ENCODE peak calls at places on chromosomes 6 and 20, in seven cellular contexts. E is endothelial cell; A is hepatic stellate cell; V is retina; Q is GF-D8; G is effector CD4-positive, alpha-beta T cell; R is KG1. M is an unnamed sample.

GRCh38 chr6:140264451-140264850 is 890.0 kb upstream of the CITED2 start:
- DNase-seq in V (no peak), Q (no peak), E (no peak), G (no peak), R (no peak), A (no peak), M (no peak)

GRCh38 chr6:165469483-165469882 is 160.1 kb upstream of the C6orf118 start:
- DNase-seq in R (no peak), V (no peak), E (no peak), A (no peak), Q (no peak), G (no peak), M (no peak)

GRCh38 chr6:91653954-91654843 is 1067.3 kb upstream of the MAP3K7 start:
- DNase-seq in E (no peak), A (no peak), V (peak; percentile 32), Q (no peak), G (no peak), R (no peak), M (no peak)

GRCh38 chr6:28864321-28864923 is 59.4 kb downstream of the TRIM27 start:
- DNase-seq in R (no peak), G (no peak), A (no peak), V (no peak), Q (no peak), E (no peak), M (no peak)

GRCh38 chr20:51636123-51636522 is 93.6 kb upstream of the NFATC2 start:
- DNase-seq in A (no peak), G (no peak), R (no peak), E (no peak), V (no peak), Q (no peak), M (no peak)

GRCh38 chr6:84597238-84597875 is 167.0 kb downstream of the TBX18 start:
- DNase-seq in V (no peak), R (no peak), A (no peak), G (no peak), Q (no peak), E (no peak), M (no peak)

GRCh38 chr20:37565134-37565811 is 37.6 kb upstream of the BLCAP start:
- DNase-seq in V (peak; percentile 74), E (no peak), R (no peak), A (no peak), Q (no peak), G (no peak), M (no peak)

GRCh38 chr20:4119854-4120209 is 104.5 kb upstream of the RNF24 start:
- DNase-seq in A (no peak), R (no peak), E (no peak), G (no peak), V (no peak), Q (no peak), M (no peak)

GRCh38 chr6:11232968-11233626 is 629 bp upstream of the NEDD9 start:
- DNase-seq in G (no peak), Q (no peak), V (peak; percentile 82), E (no peak), R (no peak), A (peak; percentile 32), M (no peak)

GRCh38 chr6:14883921-14884320 is 361.9 kb upstream of the JARID2 start:
- DNase-seq in E (no peak), G (no peak), R (no peak), Q (peak; percentile 11), V (peak; percentile 26), A (no peak), M (no peak)

GRCh38 chr6:157946865-157947532 is 34.7 kb upstream of the SYNJ2 start:
- DNase-seq in V (no peak), G (no peak), E (no peak), Q (no peak), R (no peak), A (no peak), M (no peak)

GRCh38 chr20:43191946-43192847 is 2.5 kb upstream of the PTPRT start:
- DNase-seq in V (peak; percentile 46), A (peak; percentile 37), Q (no peak), E (peak; percentile 23), G (no peak), R (peak; percentile 5), M (no peak)

GRCh38 chr20:24337074-24337473 is 132.4 kb upstream of the SYNDIG1 start:
- DNase-seq in R (peak; percentile 64), Q (no peak), G (no peak), V (no peak), A (no peak), E (peak; percentile 26), M (no peak)

GRCh38 chr6:91782789-91783188 is 1195.9 kb upstream of the MAP3K7 start:
- DNase-seq in E (no peak), V (no peak), R (no peak), G (no peak), A (no peak), Q (no peak), M (no peak)